ENCODE peak calls at places on chromosomes 16 and 17, in four cellular contexts. S is epithelial cell of proximal tubule, Y is AG09309, P is AML-193. M is an unnamed sample.

GRCh38 chr17:46770818-46771600 is 47.5 kb downstream of the WNT3 start:
- DNase-seq in S (no peak), Y (no peak), P (peak), M (peak)

GRCh38 chr17:969767-970387 is 9.7 kb downstream of the NXN start:
- DNase-seq in S (no peak), Y (no peak), P (no peak), M (no peak)

GRCh38 chr17:13106171-13106570 is 88.3 kb upstream of the ELAC2 start:
- DNase-seq in S (no peak), Y (no peak), P (no peak), M (no peak)

GRCh38 chr16:49969356-49970030 is 55.5 kb upstream of the CNEP1R1 start:
- DNase-seq in S (no peak), Y (no peak), P (no peak), M (no peak)

GRCh38 chr17:4318596-4318995 is 47.9 kb downstream of the UBE2G1 start:
- DNase-seq in S (no peak), Y (no peak), P (no peak), M (no peak)

GRCh38 chr17:76789235-76789788 is 51.4 kb downstream of the MFSD11 start:
- DNase-seq in S (no peak), Y (no peak), P (no peak), M (no peak)

GRCh38 chr17:8118769-8119574 is 658 bp upstream of the ALOXE3 start:
- DNase-seq in S (no peak), Y (no peak), P (peak), M (no peak)

GRCh38 chr17:41651625-41652460 is 27.5 kb upstream of the KRT17 start:
- DNase-seq in S (no peak), Y (no peak), P (no peak), M (no peak)

GRCh38 chr17:49832840-49833599 is 14.8 kb downstream of the TAC4 start:
- DNase-seq in S (no peak), Y (no peak), P (no peak), M (no peak)

GRCh38 chr17:36918260-36918691 is 19.0 kb upstream of the LHX1 start:
- DNase-seq in S (no peak), Y (no peak), P (no peak), M (no peak)

GRCh38 chr16:71883849-71884638 is at the start of gene ZNF821:
- DNase-seq in S (no peak), Y (no peak), P (peak), M (no peak)

GRCh38 chr17:67132366-67132765 is 88.0 kb downstream of the CACNG1 start:
- DNase-seq in S (no peak), Y (no peak), P (no peak), M (no peak)

GRCh38 chr17:65564793-65565192 is 3.3 kb upstream of the AXIN2 start:
- DNase-seq in S (no peak), Y (no peak), P (no peak), M (no peak)

GRCh38 chr16:8628981-8629725 is 7.7 kb downstream of the METTL22 start:
- DNase-seq in S (no peak), Y (no peak), P (no peak), M (no peak)